ENCODE peak calls at places on chromosome 1, in four cellular contexts. Y, C, M and Q are unnamed samples.

GRCh38 chr1:92306020-92306419 is 7.2 kb downstream of the RPAP2 start:
- DNase-seq in Y (no peak), M (no peak), C (no peak), Q (no peak)

GRCh38 chr1:4084446-4084845 is 184.4 kb upstream of the C1orf174 start:
- DNase-seq in C (no peak), M (no peak), Y (no peak), Q (no peak)

GRCh38 chr1:183191833-183192232 is 5.8 kb downstream of the LAMC2 start:
- DNase-seq in C (no peak), Y (no peak), M (peak; percentile 83), Q (no peak)

GRCh38 chr1:19814681-19815503 is at the start of gene RNF186:
- DNase-seq in C (no peak), Y (no peak), M (no peak), Q (no peak)

GRCh38 chr1:211606914-211607751 is 28.2 kb upstream of the SLC30A1 start:
- DNase-seq in Y (no peak), C (no peak), M (no peak), Q (no peak)

GRCh38 chr1:226001852-226002666 is 2.9 kb upstream of the SDE2 start:
- DNase-seq in M (peak; percentile 70), C (no peak), Y (peak; percentile 30), Q (no peak)

GRCh38 chr1:221074325-221074724 is 195.1 kb downstream of the HLX start:
- DNase-seq in Y (no peak), C (no peak), M (no peak), Q (no peak)

GRCh38 chr1:23224721-23225648 is 7.7 kb upstream of the HTR1D start:
- DNase-seq in M (peak; percentile 78), C (no peak), Y (no peak), Q (peak; percentile 59)

GRCh38 chr1:74467786-74468377 is 44.5 kb downstream of the LRRC53 start:
- DNase-seq in Y (no peak), C (no peak), M (no peak), Q (no peak)

GRCh38 chr1:246609632-246610031 is 43.4 kb downstream of the CNST start:
- DNase-seq in Y (no peak), C (no peak), M (peak; percentile 12), Q (no peak)

GRCh38 chr1:224061436-224061835 is 52.5 kb upstream of the FBXO28 start:
- DNase-seq in Y (no peak), C (no peak), M (no peak), Q (no peak)

GRCh38 chr1:230891413-230891812 is 23.1 kb upstream of the C1orf198 start:
- DNase-seq in Y (peak; percentile 62), C (no peak), M (peak; percentile 67), Q (no peak)

GRCh38 chr1:184888505-184888904 is 85.8 kb downstream of the NIBAN1 start:
- DNase-seq in C (no peak), Y (no peak), M (peak; percentile 35), Q (no peak)

GRCh38 chr1:208988811-208989222 is 594.7 kb upstream of the CAMK1G start:
- DNase-seq in C (no peak), M (peak; percentile 73), Y (no peak), Q (no peak)

GRCh38 chr1:196481616-196482015 is 126.6 kb downstream of the KCNT2 start:
- DNase-seq in C (no peak), Y (no peak), M (no peak), Q (no peak)

GRCh38 chr1:117367769-117368059 is 465 bp downstream of the MAN1A2 start:
- DNase-seq in C (no peak), M (peak; percentile 14), Y (no peak), Q (no peak)

GRCh38 chr1:177032434-177032833 is 132.1 kb downstream of the ASTN1 start:
- DNase-seq in Y (no peak), M (no peak), C (no peak), Q (no peak)

GRCh38 chr1:160858127-160858909 is 4.4 kb downstream of the CD244 start:
- DNase-seq in Y (no peak), C (no peak), M (no peak), Q (no peak)

GRCh38 chr1:201311356-201312011 is 28.2 kb downstream of the PKP1 start:
- DNase-seq in M (no peak), Y (no peak), C (no peak), Q (no peak)

GRCh38 chr1:95278173-95278988 is 44.4 kb downstream of the RWDD3 start:
- DNase-seq in C (no peak), Y (no peak), M (no peak), Q (no peak)

GRCh38 chr1:27418326-27418761 is 25.9 kb downstream of the GPR3 start:
- DNase-seq in Y (peak; percentile 68), M (peak; percentile 93), C (peak; percentile 79), Q (no peak)